ENCODE peak calls at places on chromosome 14, in four cellular contexts. D is PC-3, U is body of pancreas, R is right cardiac atrium. H is an unnamed sample. For H3K4me1, the result is how much of the 10 kb centered on the place peaks cover.

GRCh38 chr14:42676636-42677035 is 1070.0 kb downstream of the LRFN5 start:
- DNase-seq in D (no peak), U (no peak), R (no peak), H (no peak)

GRCh38 chr14:77204457-77204796 is 22.8 kb downstream of the TMEM63C start:
- DNase-seq in D (peak), U (no peak), R (no peak), H (no peak)

GRCh38 chr14:95575820-95576473 is 41.1 kb downstream of the GLRX5 start:
- DNase-seq in D (no peak), U (no peak), R (no peak), H (no peak)

GRCh38 chr14:78228702-78229327 is 58.6 kb downstream of the NRXN3 start:
- DNase-seq in D (no peak), U (no peak), R (no peak), H (no peak)

GRCh38 chr14:70257526-70257925 is 68.8 kb upstream of the SLC8A3 start:
- DNase-seq in D (peak), U (no peak), R (no peak), H (no peak)

GRCh38 chr14:71725802-71726638 is 206.2 kb upstream of the RGS6 start:
- DNase-seq in D (peak), U (no peak), R (no peak), H (no peak)

GRCh38 chr14:95206534-95206933 is 49.2 kb upstream of the DICER1 start:
- DNase-seq in D (no peak), U (no peak), R (no peak), H (no peak)

GRCh38 chr14:66495214-66496098 is 9.3 kb downstream of the CCDC196 start:
- DNase-seq in D (peak), U (peak), R (no peak), H (peak)

GRCh38 chr14:104803280-104803915 is 2.5 kb downstream of the ZBTB42 start:
- DNase-seq in D (no peak), U (peak), R (peak), H (no peak)

GRCh38 chr14:72606879-72607278 is 287.0 kb downstream of the DPF3 start:
- DNase-seq in D (no peak), U (no peak), R (no peak), H (no peak)

GRCh38 chr14:24692382-24693352 is 58.7 kb upstream of the GZMB start:
- DNase-seq in D (no peak), U (no peak), R (no peak), H (no peak)

GRCh38 chr14:20606190-20606901 is 15.2 kb upstream of the RNASE12 start:
- DNase-seq in D (peak), U (no peak), R (no peak), H (peak)

GRCh38 chr14:90815567-90815816 is 738 bp downstream of the TTC7B start:
- DNase-seq in D (no peak), U (no peak), R (no peak), H (no peak)

GRCh38 chr14:94823556-94824341 is 53.8 kb upstream of the GSC start:
- DNase-seq in D (no peak), U (no peak), R (no peak), H (no peak)

GRCh38 chr14:79436325-79436724 is 775.0 kb downstream of the DIO2 start:
- DNase-seq in D (no peak), U (no peak), R (no peak), H (no peak)

GRCh38 chr14:69376439-69376838 is 21.7 kb downstream of the ERH start:
- DNase-seq in D (no peak), U (no peak), R (no peak), H (no peak)

GRCh38 chr14:103887170-103887501 is 39.8 kb upstream of the PPP1R13B start:
- DNase-seq in D (no peak), U (no peak), R (no peak), H (no peak)

GRCh38 chr14:36514278-36515104 is 5.5 kb downstream of the NKX2-1 start:
- DNase-seq in D (no peak), U (no peak), R (no peak), H (no peak)

GRCh38 chr14:33647385-33647786 is 303.5 kb downstream of the EGLN3 start:
- DNase-seq in D (peak), U (no peak), R (no peak), H (no peak)

DNA sequence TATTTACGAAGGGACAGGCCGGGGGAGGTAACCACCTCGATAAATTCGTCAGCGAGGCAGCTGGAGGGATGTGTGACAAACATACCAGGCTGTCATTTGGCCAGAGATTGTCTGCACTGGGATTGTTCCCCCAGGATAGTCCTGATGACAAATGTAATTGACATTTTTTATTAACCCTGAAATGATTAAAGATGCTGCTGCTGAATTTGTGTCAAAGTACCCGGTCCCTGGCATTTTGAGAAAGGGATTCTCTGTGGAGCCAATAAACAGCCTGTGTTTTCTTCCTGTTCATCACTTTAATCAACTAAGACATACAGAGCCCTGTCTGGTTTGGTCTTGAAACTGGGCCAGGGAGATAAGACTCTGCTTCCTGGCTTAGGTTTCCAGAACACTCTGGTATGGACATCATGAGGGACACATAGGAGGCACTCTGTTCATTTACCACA is 117.6 kb downstream of the SLC25A47 start:
- DNase-seq in D (no peak), U (no peak), R (no peak), H (no peak)
- H3K4me1 ChIP-seq in D (under half), U (under half), R (under half), H (under half)

DNA sequence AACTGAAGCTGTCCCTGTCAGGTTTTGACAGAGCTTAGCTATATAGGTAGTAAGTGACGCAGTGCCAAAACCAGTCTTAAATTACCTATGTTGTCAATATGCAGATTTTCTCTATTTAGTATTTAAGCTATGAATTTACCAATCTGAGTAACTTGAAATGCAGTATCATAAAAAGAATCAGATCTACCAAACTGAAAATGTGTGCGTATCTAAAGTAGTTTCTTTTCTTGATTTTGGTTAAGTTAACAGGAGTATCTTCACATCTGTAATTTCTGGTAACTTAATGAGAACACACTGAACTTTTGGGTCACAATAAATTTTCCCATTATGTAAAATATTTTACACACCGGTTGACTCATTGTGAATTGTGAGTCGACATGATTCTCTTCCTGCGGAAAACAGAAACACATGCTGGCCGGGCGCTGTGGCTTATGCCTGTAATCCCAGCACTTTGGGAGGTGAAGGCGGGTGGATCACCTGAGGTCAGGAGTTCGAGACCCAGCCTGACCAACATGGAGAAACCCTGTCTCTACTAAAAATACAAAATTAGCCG is 45.1 kb downstream of the TRAF3 start:
- DNase-seq in D (peak), U (no peak), R (no peak), H (no peak)
- H3K4me1 ChIP-seq in D (under half), U (under half), R (under half), H (under half)

DNA sequence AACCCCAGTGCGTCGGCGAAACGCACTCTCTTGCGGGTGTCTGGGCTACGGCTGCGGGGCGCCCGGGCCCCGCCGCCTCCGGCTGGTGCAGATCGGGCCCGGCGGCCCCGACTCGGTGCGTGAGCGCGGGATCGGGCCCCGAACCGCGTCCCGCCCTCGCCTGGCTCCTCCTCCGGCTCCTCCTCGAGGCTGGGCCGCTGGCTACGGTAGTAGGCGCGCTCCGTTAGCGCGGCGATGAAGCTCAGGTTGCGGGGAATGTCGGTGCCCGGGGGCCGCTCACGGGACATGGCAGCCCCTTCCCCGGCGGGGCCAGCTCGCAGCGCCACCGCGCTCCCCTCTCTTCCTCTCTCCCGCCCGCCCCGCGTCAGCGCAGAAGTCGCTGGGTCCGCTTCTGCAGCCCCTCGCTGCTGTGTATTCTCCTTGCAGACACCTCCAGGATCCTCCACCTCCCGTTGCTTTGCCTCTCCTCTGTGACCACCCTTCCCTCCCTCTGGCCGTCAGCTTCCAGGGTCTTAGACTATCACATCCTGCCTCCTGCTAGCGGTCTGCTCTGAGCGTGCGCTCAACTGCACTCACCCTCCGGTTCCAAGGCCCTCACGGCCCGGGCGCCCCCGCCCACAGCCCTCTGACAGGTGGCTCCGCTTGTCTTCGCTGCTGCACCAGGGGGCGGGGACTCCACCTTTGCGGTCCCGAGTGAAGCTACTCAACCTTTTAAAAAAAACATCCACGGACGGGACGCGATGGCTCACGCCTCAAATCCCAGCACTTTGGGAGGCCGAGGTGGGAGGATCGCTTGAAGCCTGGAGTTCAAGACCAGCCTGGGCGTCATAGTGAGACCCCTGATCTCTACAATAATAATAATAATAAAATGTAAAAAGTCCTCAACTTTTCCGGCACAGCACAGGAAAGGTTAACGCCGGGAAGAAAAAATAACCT is at the start of gene PPP1R3E:
- DNase-seq in D (peak), U (peak), R (peak), H (peak)
- H3K4me1 ChIP-seq in D (under half), U (under half), R (under half), H (half or more)

GRCh38 chr14:88002421-88002820 is 2.5 kb upstream of the GPR65 start:
- DNase-seq in D (no peak), U (no peak), R (no peak), H (no peak)

GRCh38 chr14:88007608-88008007 is 2.7 kb downstream of the GPR65 start:
- DNase-seq in D (no peak), U (no peak), R (no peak), H (no peak)

GRCh38 chr14:88004637-88005036 is 298 bp upstream of the GPR65 start:
- DNase-seq in D (no peak), U (no peak), R (no peak), H (no peak)

GRCh38 chr14:88005978-88006851 is 1.3 kb downstream of the GPR65 start:
- DNase-seq in D (no peak), U (no peak), R (no peak), H (no peak)

DNA sequence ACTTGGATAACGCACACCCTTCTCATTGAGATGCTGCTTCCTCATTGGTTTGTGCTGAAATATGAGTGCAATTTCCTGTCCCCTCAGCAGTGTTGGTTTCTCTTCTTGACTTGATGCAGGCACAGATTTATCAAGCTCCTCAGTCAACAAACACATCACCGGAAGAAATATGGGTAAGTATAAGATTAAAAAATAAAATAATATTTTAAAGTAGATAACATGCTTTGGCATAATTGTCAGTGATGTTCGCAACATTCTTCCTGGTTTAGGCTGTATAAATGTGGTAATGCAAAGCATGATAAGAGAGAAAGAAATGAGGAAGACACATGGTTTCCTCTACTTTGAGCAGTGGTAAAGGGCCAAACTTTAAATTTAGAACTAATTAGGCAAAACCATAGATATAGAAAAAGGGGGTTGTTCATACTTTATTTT is at the start of gene GPR65:
- DNase-seq in D (no peak), U (no peak), R (no peak), H (no peak)
- H3K4me1 ChIP-seq in D (under half), U (under half), R (under half), H (under half)

GRCh38 chr14:73770977-73771847 is 57.0 kb upstream of the PNMA1 start:
- DNase-seq in D (peak), U (no peak), R (no peak), H (no peak)
- H3K4me1 ChIP-seq in D (under half), U (half or more), R (under half), H (half or more)

GRCh38 chr14:64731141-64731581 is 26.9 kb downstream of the PLEKHG3 start:
- DNase-seq in D (no peak), U (no peak), R (no peak), H (no peak)
- H3K4me1 ChIP-seq in D (under half), U (under half), R (under half), H (under half)

H was measured in stomach.